ENCODE peak calls at places on chromosomes 6 and 20, in six cellular contexts. One of them, this sample, is unnamed.

GRCh38 chr20:3887870-3888614 is 1.1 kb upstream of the PANK2 start:
- DNase-seq in stomach: no peak
- DNase-seq in sigmoid colon: peak; percentile 73
- DNase-seq in upper lobe of left lung: peak; percentile 38
- DNase-seq in SK-N-SH: no peak
- DNase-seq in H1: no peak
- DNase-seq in this sample: no peak

GRCh38 chr20:63978319-63979220 is 872 bp downstream of the SAMD10 start:
- DNase-seq in stomach: peak; percentile 89
- DNase-seq in sigmoid colon: peak; percentile 85
- DNase-seq in upper lobe of left lung: peak; percentile 89
- DNase-seq in SK-N-SH: peak; percentile 79
- DNase-seq in H1: no peak
- DNase-seq in this sample: no peak

GRCh38 chr6:117233146-117233545 is 32.2 kb upstream of the VGLL2 start:
- DNase-seq in stomach: no peak
- DNase-seq in sigmoid colon: no peak
- DNase-seq in upper lobe of left lung: no peak
- DNase-seq in SK-N-SH: no peak
- DNase-seq in H1: no peak
- DNase-seq in this sample: no peak

GRCh38 chr20:20363449-20364015 is 4.4 kb upstream of the INSM1 start:
- DNase-seq in stomach: no peak
- DNase-seq in sigmoid colon: no peak
- DNase-seq in upper lobe of left lung: no peak
- DNase-seq in SK-N-SH: no peak
- DNase-seq in H1: no peak
- DNase-seq in this sample: no peak

GRCh38 chr6:125197795-125198269 is 44.3 kb downstream of the TPD52L1 start:
- DNase-seq in stomach: peak; percentile 87
- DNase-seq in sigmoid colon: peak; percentile 76
- DNase-seq in upper lobe of left lung: peak; percentile 86
- DNase-seq in SK-N-SH: no peak
- DNase-seq in H1: no peak
- DNase-seq in this sample: peak; percentile 64

GRCh38 chr6:121449331-121449730 is 13.9 kb downstream of the GJA1 start:
- DNase-seq in stomach: no peak
- DNase-seq in sigmoid colon: no peak
- DNase-seq in upper lobe of left lung: no peak
- DNase-seq in SK-N-SH: no peak
- DNase-seq in H1: no peak
- DNase-seq in this sample: no peak

GRCh38 chr20:23479043-23479442 is 11.9 kb upstream of the CST8 start:
- DNase-seq in stomach: no peak
- DNase-seq in sigmoid colon: no peak
- DNase-seq in upper lobe of left lung: no peak
- DNase-seq in SK-N-SH: no peak
- DNase-seq in H1: no peak
- DNase-seq in this sample: no peak

GRCh38 chr6:44563397-44563796 is 175.9 kb downstream of the CDC5L start:
- DNase-seq in stomach: no peak
- DNase-seq in sigmoid colon: no peak
- DNase-seq in upper lobe of left lung: no peak
- DNase-seq in SK-N-SH: no peak
- DNase-seq in H1: no peak
- DNase-seq in this sample: peak; percentile 56

GRCh38 chr6:10424005-10424404 is 9.1 kb upstream of the TFAP2A start:
- DNase-seq in stomach: no peak
- DNase-seq in sigmoid colon: no peak
- DNase-seq in upper lobe of left lung: no peak
- DNase-seq in SK-N-SH: peak; percentile 30
- DNase-seq in H1: no peak
- DNase-seq in this sample: no peak

GRCh38 chr6:120993929-120994572 is 340.2 kb downstream of the TBC1D32 start:
- DNase-seq in stomach: no peak
- DNase-seq in sigmoid colon: no peak
- DNase-seq in upper lobe of left lung: no peak
- DNase-seq in SK-N-SH: no peak
- DNase-seq in H1: no peak
- DNase-seq in this sample: no peak

GRCh38 chr6:65933390-65933789 is 226.4 kb upstream of the EYS start:
- DNase-seq in stomach: no peak
- DNase-seq in sigmoid colon: no peak
- DNase-seq in upper lobe of left lung: no peak
- DNase-seq in SK-N-SH: no peak
- DNase-seq in H1: no peak
- DNase-seq in this sample: no peak

DNA sequence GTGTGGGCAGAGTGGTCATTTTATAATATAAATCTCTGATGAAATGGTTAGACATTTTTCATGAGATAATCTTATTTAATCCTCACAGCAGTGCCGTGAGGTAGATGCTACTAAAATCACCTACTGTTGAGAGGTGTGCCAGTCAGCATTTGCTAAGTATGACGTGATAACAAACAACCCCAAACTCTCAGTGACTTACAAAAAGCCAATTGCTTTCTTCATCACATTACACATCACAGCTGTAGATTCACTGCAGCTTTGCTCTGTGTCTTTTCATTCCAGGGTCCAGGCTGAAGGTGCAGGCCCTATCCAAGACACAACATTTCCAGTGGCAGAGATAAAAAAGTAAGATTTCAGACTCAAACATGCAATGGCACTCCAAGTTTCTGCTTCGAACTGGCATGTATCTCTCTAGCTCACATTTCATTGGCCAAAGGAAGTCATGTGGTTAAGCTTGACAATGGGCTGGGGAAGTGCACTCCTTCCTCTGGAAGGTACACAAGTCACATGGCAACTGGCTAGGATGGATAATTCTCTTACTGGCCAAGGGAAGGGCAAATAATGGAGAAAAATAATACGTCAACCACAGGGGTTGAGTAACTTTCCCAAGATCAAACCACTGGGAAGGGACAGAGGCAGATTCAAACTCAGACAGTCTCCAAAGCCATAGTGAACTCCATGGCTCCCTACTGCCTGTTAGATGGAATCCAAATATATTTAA is 69.5 kb upstream of the EPB41L1 start:
- DNase-seq in stomach: no peak
- DNase-seq in sigmoid colon: no peak
- DNase-seq in upper lobe of left lung: no peak
- DNase-seq in SK-N-SH: no peak
- DNase-seq in H1: no peak
- DNase-seq in this sample: no peak
- H3K4me1 ChIP-seq in stomach: no peaks in the 10 kb centered on the region
- H3K4me1 ChIP-seq in sigmoid colon: no peaks in the 10 kb centered on the region
- H3K4me1 ChIP-seq in upper lobe of left lung: no peaks in the 10 kb centered on the region
- H3K4me1 ChIP-seq in SK-N-SH: no peaks in the 10 kb centered on the region
- H3K4me1 ChIP-seq in H1: no peaks in the 10 kb centered on the region
- H3K4me1 ChIP-seq in this sample: peaks cover 30% of the 10 kb centered on the region

GRCh38 chr6:131948692-131949614 is 2.2 kb downstream of the CCN2 start:
- DNase-seq in stomach: no peak
- DNase-seq in sigmoid colon: peak; percentile 80
- DNase-seq in upper lobe of left lung: no peak
- DNase-seq in SK-N-SH: no peak
- DNase-seq in H1: no peak
- DNase-seq in this sample: no peak
- TF ChIP-seq POLR2AphosphoS5 in stomach: peak; percentile 52
- TF ChIP-seq POLR2AphosphoS5 in sigmoid colon: no peak
- TF ChIP-seq POLR2AphosphoS5 in upper lobe of left lung: no peak
- TF ChIP-seq POLR2AphosphoS5 in SK-N-SH: peak; percentile 84
- TF ChIP-seq POLR2AphosphoS5 in H1: peak; percentile 95
- TF ChIP-seq POLR2AphosphoS5 in this sample: no peak

DNA sequence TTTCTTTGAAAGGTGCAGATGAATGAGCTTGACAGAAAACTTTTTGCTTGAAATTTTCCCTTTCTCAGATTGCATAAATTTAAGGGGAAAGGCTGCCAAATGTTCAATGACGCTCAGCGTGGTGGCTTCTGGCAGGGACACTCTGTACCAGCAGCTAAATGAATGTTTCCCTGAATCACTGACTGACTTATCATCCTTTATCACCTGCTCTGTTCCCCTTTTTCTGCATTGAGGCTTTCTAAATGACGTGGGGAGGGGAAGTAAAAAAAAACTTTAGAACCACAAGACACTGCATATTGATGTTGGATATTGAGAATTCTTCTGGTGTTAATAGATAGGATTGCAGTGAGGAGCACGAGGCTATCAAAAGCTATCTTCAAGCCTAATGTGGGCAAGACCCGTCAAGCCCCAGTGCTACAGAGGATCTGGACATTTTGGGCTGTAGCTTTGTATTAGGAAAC is 46.9 kb upstream of the ENPP5 start:
- DNase-seq in stomach: no peak
- DNase-seq in sigmoid colon: no peak
- DNase-seq in upper lobe of left lung: peak; percentile 26
- DNase-seq in SK-N-SH: no peak
- DNase-seq in H1: no peak
- DNase-seq in this sample: no peak
- TF ChIP-seq EP300 in stomach: peak; percentile 91
- TF ChIP-seq EP300 in sigmoid colon: no peak
- TF ChIP-seq EP300 in upper lobe of left lung: peak; percentile 84
- TF ChIP-seq EP300 in SK-N-SH: no peak
- TF ChIP-seq EP300 in H1: no peak
- TF ChIP-seq EP300 in this sample: peak; percentile 64

DNA sequence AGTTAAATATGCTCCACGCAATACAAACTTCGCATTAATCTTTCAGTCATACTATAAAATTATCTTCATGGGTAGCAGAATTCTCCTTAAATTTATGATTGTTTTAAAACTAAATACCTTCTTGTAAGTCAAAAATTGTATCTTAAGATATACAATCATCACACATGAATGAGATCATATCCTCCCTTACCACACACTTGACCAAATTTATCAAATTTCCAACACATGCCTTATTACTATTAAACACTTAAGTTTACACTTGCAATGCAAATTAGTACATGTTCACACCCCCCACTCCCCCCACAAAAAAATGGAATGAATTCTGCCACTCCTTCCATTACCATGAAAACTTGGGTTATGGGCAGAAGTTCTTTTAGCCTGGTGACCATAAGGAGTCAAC is 13.8 kb downstream of the RANBP9 start:
- DNase-seq in stomach: no peak
- DNase-seq in sigmoid colon: no peak
- DNase-seq in upper lobe of left lung: no peak
- DNase-seq in SK-N-SH: no peak
- DNase-seq in H1: no peak
- DNase-seq in this sample: no peak
- H3K4me1 ChIP-seq in stomach: peaks cover 20% of the 10 kb centered on the region
- H3K4me1 ChIP-seq in sigmoid colon: peaks cover 31% of the 10 kb centered on the region
- H3K4me1 ChIP-seq in upper lobe of left lung: peaks cover 22% of the 10 kb centered on the region
- H3K4me1 ChIP-seq in SK-N-SH: no peaks in the 10 kb centered on the region
- H3K4me1 ChIP-seq in H1: peaks cover 2% of the 10 kb centered on the region
- H3K4me1 ChIP-seq in this sample: peaks cover 45% of the 10 kb centered on the region

DNA sequence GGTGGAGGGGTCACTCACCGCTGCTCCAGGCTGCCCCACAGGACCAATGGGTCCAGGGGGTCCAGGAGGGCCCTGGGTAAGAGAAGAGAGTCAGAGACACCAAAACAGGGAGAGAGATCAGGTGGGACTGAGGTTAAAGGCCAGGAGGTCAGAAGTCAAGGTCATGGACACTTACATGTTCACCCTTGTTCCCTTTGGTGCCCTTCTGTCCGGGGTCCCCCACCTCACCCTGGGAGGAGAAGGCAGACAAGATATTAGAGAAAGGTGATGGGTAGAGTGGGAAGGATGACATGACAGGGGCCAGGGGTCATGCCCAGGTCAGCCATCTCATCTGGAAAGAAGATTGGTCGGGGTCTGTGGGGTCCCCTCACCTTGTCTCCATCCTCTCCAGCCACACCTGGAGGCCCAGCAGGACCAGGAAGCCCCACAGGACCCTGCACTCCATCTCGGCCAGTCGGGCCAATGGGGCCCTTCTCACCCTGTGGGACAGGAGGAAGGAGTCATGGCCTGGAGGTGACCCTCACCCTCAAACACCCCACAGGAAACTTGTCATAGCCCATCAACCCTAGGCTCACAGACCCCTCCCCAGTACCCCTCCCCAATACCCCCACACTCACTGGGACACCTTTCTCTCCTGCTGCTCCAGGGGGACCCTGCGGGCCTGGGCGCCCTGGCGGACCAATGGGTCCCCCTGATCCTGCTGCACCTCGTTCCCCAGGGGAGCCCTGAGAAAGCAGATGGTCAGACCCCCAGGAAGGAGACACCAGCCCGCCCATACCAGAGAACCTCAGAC is 21.0 kb downstream of the COL11A2 start:
- DNase-seq in stomach: no peak
- DNase-seq in sigmoid colon: peak; percentile 43
- DNase-seq in upper lobe of left lung: no peak
- DNase-seq in SK-N-SH: no peak
- DNase-seq in H1: no peak
- DNase-seq in this sample: no peak
- TF ChIP-seq POLR2AphosphoS5 in stomach: no peak
- TF ChIP-seq POLR2AphosphoS5 in sigmoid colon: no peak
- TF ChIP-seq POLR2AphosphoS5 in upper lobe of left lung: no peak
- TF ChIP-seq POLR2AphosphoS5 in SK-N-SH: no peak
- TF ChIP-seq POLR2AphosphoS5 in H1: no peak
- TF ChIP-seq POLR2AphosphoS5 in this sample: no peak

GRCh38 chr6:32198345-32198696 is 5.9 kb upstream of the GPSM3 start:
- DNase-seq in stomach: no peak
- DNase-seq in sigmoid colon: no peak
- DNase-seq in upper lobe of left lung: no peak
- DNase-seq in SK-N-SH: no peak
- DNase-seq in H1: no peak
- DNase-seq in this sample: no peak
- TF ChIP-seq EP300 in stomach: no peak
- TF ChIP-seq EP300 in sigmoid colon: no peak
- TF ChIP-seq EP300 in upper lobe of left lung: no peak
- TF ChIP-seq EP300 in SK-N-SH: no peak
- TF ChIP-seq EP300 in H1: no peak
- TF ChIP-seq EP300 in this sample: no peak

GRCh38 chr20:53934421-53935352 is 135.7 kb downstream of the BCAS1 start:
- DNase-seq in stomach: no peak
- DNase-seq in sigmoid colon: no peak
- DNase-seq in upper lobe of left lung: peak; percentile 40
- DNase-seq in SK-N-SH: no peak
- DNase-seq in H1: no peak
- DNase-seq in this sample: no peak

GRCh38 chr20:53930651-53931504 is 139.5 kb downstream of the BCAS1 start:
- DNase-seq in stomach: no peak
- DNase-seq in sigmoid colon: no peak
- DNase-seq in upper lobe of left lung: no peak
- DNase-seq in SK-N-SH: no peak
- DNase-seq in H1: no peak
- DNase-seq in this sample: no peak

GRCh38 chr20:53935353-53936084 is 134.9 kb downstream of the BCAS1 start:
- DNase-seq in stomach: no peak
- DNase-seq in sigmoid colon: no peak
- DNase-seq in upper lobe of left lung: no peak
- DNase-seq in SK-N-SH: no peak
- DNase-seq in H1: no peak
- DNase-seq in this sample: no peak

GRCh38 chr20:53931597-53931996 is 138.8 kb downstream of the BCAS1 start:
- DNase-seq in stomach: no peak
- DNase-seq in sigmoid colon: no peak
- DNase-seq in upper lobe of left lung: no peak
- DNase-seq in SK-N-SH: no peak
- DNase-seq in H1: no peak
- DNase-seq in this sample: no peak

GRCh38 chr20:53933232-53933846 is 137.1 kb downstream of the BCAS1 start:
- DNase-seq in stomach: no peak
- DNase-seq in sigmoid colon: no peak
- DNase-seq in upper lobe of left lung: no peak
- DNase-seq in SK-N-SH: no peak
- DNase-seq in H1: no peak
- DNase-seq in this sample: no peak
- H3K4me1 ChIP-seq in stomach: peaks cover 4% of the 10 kb centered on the region
- H3K4me1 ChIP-seq in sigmoid colon: peaks cover 6% of the 10 kb centered on the region
- H3K4me1 ChIP-seq in upper lobe of left lung: peaks cover 20% of the 10 kb centered on the region
- H3K4me1 ChIP-seq in SK-N-SH: no peaks in the 10 kb centered on the region
- H3K4me1 ChIP-seq in H1: no peaks in the 10 kb centered on the region
- H3K4me1 ChIP-seq in this sample: peaks cover 12% of the 10 kb centered on the region